ENCODE peak calls at places on chromosomes 2 and 18, in five cellular contexts. Q is A549, W is WTC11, L is GM12878, S is HepG2. M is an unnamed sample.

GRCh38 chr2:176491172-176491904 is 222.1 kb downstream of the MTX2 start:
- DNase-seq in Q (no peak), W (no peak), L (peak), S (no peak), M (peak)

GRCh38 chr2:84474176-84474575 is 15.1 kb upstream of the SUCLG1 start:
- DNase-seq in Q (no peak), W (no peak), L (no peak), S (no peak), M (no peak)

GRCh38 chr2:11416931-11417330 is 49.0 kb downstream of the E2F6 start:
- DNase-seq in Q (no peak), W (no peak), L (no peak), S (no peak), M (no peak)

GRCh38 chr2:179751184-179751809 is 110.1 kb downstream of the ZNF385B start:
- DNase-seq in Q (peak), W (no peak), L (no peak), S (peak), M (no peak)

GRCh38 chr18:42418121-42418520 is 463.1 kb downstream of the PIK3C3 start:
- DNase-seq in Q (no peak), W (no peak), L (no peak), S (no peak), M (no peak)

GRCh38 chr2:42195559-42195958 is 26.4 kb downstream of the EML4 start:
- DNase-seq in Q (peak), W (no peak), L (no peak), S (peak), M (no peak)

GRCh38 chr2:4445821-4446220 is 742.4 kb downstream of the DCDC2C start:
- DNase-seq in Q (no peak), W (no peak), L (no peak), S (no peak), M (peak)

GRCh38 chr18:32095571-32096229 is 4.0 kb downstream of the RNF138 start:
- DNase-seq in Q (no peak), W (no peak), L (no peak), S (peak), M (no peak)

GRCh38 chr2:1588994-1589611 is 155.2 kb downstream of the PXDN start:
- DNase-seq in Q (no peak), W (no peak), L (no peak), S (no peak), M (no peak)

GRCh38 chr2:85250045-85250444 is 77.7 kb downstream of the TGOLN2 start:
- DNase-seq in Q (no peak), W (no peak), L (no peak), S (no peak), M (no peak)

GRCh38 chr2:80560298-80560697 is 255.7 kb upstream of the LRRTM1 start:
- DNase-seq in Q (no peak), W (no peak), L (no peak), S (no peak), M (no peak)

GRCh38 chr18:63788447-63789096 is 13.4 kb downstream of the SERPINB7 start:
- DNase-seq in Q (peak), W (no peak), L (no peak), S (no peak), M (no peak)

GRCh38 chr2:211367711-211368110 is 811.3 kb downstream of the CPS1 start:
- DNase-seq in Q (no peak), W (no peak), L (peak), S (no peak), M (no peak)

GRCh38 chr2:230643576-230644291 is 68.9 kb upstream of the CAB39 start:
- DNase-seq in Q (no peak), W (no peak), L (no peak), S (no peak), M (no peak)

GRCh38 chr2:61530365-61531148 is 7.6 kb downstream of the XPO1 start:
- DNase-seq in Q (no peak), W (no peak), L (no peak), S (no peak), M (no peak)

GRCh38 chr2:24818721-24819167 is 25.5 kb downstream of the CENPO start:
- DNase-seq in Q (no peak), W (no peak), L (no peak), S (no peak), M (no peak)

GRCh38 chr2:16096962-16097361 is 156.6 kb downstream of the MYCN start:
- DNase-seq in Q (no peak), W (no peak), L (no peak), S (peak), M (no peak)

GRCh38 chr2:45029215-45029614 is 20.0 kb upstream of the SIX2 start:
- DNase-seq in Q (no peak), W (no peak), L (no peak), S (no peak), M (no peak)

GRCh38 chr2:202322435-202322834 is 53.7 kb upstream of the BMPR2 start:
- DNase-seq in Q (no peak), W (no peak), L (no peak), S (no peak), M (no peak)

GRCh38 chr2:25672500-25673169 is 742 bp downstream of the DTNB start:
- DNase-seq in Q (peak), W (peak), L (no peak), S (peak), M (no peak)

GRCh38 chr2:120460511-120460910 is 114.6 kb downstream of the INHBB start:
- DNase-seq in Q (no peak), W (no peak), L (no peak), S (no peak), M (no peak)

GRCh38 chr2:180653481-180653880 is 326.9 kb upstream of the UBE2E3 start:
- DNase-seq in Q (no peak), W (no peak), L (no peak), S (no peak), M (no peak)

GRCh38 chr2:8533923-8534322 is 147.9 kb upstream of the ID2 start:
- DNase-seq in Q (no peak), W (no peak), L (no peak), S (no peak), M (no peak)

GRCh38 chr18:60568211-60568610 is 195.6 kb upstream of the MC4R start:
- DNase-seq in Q (no peak), W (no peak), L (no peak), S (no peak), M (no peak)
- TF ChIP-seq ESRRA in Q (no peak), W (no peak), L (no peak), S (no peak), M (no peak)

GRCh38 chr2:151275291-151275690 is 13.6 kb upstream of the RBM43 start:
- DNase-seq in Q (no peak), W (no peak), L (no peak), S (no peak), M (no peak)

GRCh38 chr2:151277011-151277410 is 12.5 kb downstream of the NMI start:
- DNase-seq in Q (no peak), W (no peak), L (no peak), S (no peak), M (no peak)

GRCh38 chr2:151278487-151278886 is 11.0 kb downstream of the NMI start:
- DNase-seq in Q (no peak), W (no peak), L (no peak), S (no peak), M (no peak)

GRCh38 chr2:151282401-151282800 is 7.1 kb downstream of the NMI start:
- DNase-seq in Q (no peak), W (no peak), L (no peak), S (no peak), M (no peak)

GRCh38 chr2:151280276-151280675 is 9.2 kb downstream of the NMI start:
- DNase-seq in Q (no peak), W (no peak), L (no peak), S (no peak), M (no peak)
- TF ChIP-seq ESRRA in Q (no peak), W (no peak), L (no peak), S (no peak), M (no peak)

GRCh38 chr18:59908790-59909189 is 9.0 kb downstream of the PMAIP1 start:
- DNase-seq in Q (no peak), W (no peak), L (no peak), S (no peak), M (no peak)
- TF ChIP-seq ESRRA in Q (no peak), W (no peak), L (no peak), S (no peak), M (no peak)

DNA sequence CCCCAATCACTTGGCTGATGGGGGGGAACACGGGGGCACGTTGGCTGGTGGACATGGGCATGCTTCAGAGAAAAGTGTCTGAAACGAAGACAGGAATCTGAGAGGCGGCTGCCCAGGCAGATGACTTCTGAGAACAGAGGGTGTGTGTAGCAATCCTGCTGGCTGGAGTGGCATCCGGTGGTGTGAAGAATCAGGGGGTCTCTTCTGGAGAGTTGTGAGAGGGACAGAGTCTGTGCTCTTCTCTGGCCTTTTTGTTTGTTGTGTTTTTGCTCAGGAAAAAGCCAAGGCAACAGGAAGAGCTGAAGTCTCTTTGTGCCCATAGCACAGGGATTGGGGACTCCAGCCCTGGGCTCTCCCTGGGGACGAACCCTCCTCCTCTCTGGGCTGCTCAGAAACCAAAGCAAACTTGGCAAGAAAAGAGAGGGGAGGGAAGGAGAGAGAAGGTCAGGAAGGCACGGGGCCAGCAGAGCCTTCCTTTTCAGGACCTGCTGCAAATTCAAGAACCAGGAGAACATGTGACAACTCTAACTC is 97.0 kb upstream of the SMAD2 start:
- DNase-seq in Q (no peak), W (peak), L (no peak), S (no peak), M (no peak)
- TF ChIP-seq ESRRA in Q (no peak), W (no peak), L (no peak), S (no peak), M (no peak)

GRCh38 chr2:149575277-149575676 is 12.3 kb downstream of the MMADHC start:
- DNase-seq in Q (no peak), W (no peak), L (no peak), S (no peak), M (no peak)

GRCh38 chr2:149577269-149577668 is 10.3 kb downstream of the MMADHC start:
- DNase-seq in Q (no peak), W (no peak), L (no peak), S (no peak), M (no peak)

GRCh38 chr2:149575742-149576141 is 11.8 kb downstream of the MMADHC start:
- DNase-seq in Q (no peak), W (no peak), L (no peak), S (no peak), M (no peak)

GRCh38 chr2:149572102-149572953 is 15.2 kb downstream of the MMADHC start:
- DNase-seq in Q (no peak), W (no peak), L (no peak), S (no peak), M (no peak)

DNA sequence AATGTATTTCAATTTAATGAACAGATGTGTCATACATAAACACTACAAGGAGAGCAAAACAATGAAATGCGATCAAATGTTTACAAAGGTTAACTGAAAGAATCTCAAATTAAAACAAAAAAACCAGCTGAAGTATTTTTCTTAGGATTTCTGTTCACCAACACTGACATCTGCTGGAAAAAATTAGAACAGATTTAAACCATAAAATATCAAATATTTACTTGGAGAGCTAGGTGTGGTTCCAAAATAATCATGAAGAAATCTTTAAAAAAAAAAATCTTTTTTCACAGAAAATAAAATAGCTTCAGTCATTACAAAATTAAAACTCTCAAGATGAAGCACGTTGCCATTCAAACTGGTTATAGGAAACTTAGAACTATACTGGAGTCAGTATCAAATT is 13.8 kb downstream of the MMADHC start:
- DNase-seq in Q (no peak), W (no peak), L (no peak), S (no peak), M (no peak)
- TF ChIP-seq ESRRA in Q (no peak), W (no peak), L (no peak), S (no peak), M (no peak)

GRCh38 chr18:55780591-55781071 is 192.6 kb upstream of the TCF4 start:
- DNase-seq in Q (no peak), W (no peak), L (no peak), S (no peak), M (no peak)
- TF ChIP-seq ESRRA in Q (no peak), W (no peak), L (no peak), S (no peak), M (no peak)

GRCh38 chr2:156470975-156471583 is 34.9 kb downstream of the GPD2 start:
- DNase-seq in Q (no peak), W (no peak), L (no peak), S (no peak), M (no peak)

GRCh38 chr2:156471772-156472171 is 35.6 kb downstream of the GPD2 start:
- DNase-seq in Q (no peak), W (no peak), L (no peak), S (no peak), M (no peak)

GRCh38 chr2:156464106-156464505 is 27.9 kb downstream of the GPD2 start:
- DNase-seq in Q (no peak), W (no peak), L (no peak), S (no peak), M (no peak)

GRCh38 chr2:156465573-156465972 is 29.4 kb downstream of the GPD2 start:
- DNase-seq in Q (no peak), W (no peak), L (no peak), S (no peak), M (no peak)

DNA sequence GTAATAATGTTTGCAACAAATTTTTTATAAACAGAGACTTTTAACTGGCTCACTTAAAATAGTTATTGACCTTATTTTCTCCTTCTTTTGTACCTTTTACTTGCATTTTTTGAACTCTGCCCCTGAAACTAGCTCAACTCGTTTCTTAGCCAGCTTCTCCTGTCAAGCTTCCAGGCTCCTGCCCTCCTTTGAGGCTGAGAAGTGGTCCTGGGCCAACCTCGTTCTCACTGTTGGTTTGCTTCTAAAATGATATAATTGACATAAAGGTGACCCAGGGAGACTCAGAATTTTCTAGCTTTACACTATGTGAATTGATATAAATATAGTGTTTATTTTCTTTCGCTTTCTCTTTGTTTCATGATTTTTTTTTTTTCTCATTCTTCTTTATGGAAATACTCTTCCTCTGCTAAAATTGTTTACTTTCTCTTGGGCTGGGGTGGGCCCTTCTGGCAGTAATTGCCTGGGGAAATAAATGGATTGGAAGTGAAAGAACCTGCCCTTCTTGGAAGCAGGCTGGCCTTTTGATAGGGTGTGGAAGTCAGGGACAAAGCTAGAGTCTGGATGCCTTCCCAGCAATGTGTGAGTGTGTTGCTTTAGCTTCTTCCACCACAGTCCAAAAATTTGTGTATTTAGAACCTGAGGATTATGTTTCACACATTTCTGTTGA is 30.7 kb downstream of the GPD2 start:
- DNase-seq in Q (no peak), W (no peak), L (no peak), S (no peak), M (no peak)
- TF ChIP-seq ESRRA in Q (no peak), W (no peak), L (no peak), S (no peak), M (no peak)

DNA sequence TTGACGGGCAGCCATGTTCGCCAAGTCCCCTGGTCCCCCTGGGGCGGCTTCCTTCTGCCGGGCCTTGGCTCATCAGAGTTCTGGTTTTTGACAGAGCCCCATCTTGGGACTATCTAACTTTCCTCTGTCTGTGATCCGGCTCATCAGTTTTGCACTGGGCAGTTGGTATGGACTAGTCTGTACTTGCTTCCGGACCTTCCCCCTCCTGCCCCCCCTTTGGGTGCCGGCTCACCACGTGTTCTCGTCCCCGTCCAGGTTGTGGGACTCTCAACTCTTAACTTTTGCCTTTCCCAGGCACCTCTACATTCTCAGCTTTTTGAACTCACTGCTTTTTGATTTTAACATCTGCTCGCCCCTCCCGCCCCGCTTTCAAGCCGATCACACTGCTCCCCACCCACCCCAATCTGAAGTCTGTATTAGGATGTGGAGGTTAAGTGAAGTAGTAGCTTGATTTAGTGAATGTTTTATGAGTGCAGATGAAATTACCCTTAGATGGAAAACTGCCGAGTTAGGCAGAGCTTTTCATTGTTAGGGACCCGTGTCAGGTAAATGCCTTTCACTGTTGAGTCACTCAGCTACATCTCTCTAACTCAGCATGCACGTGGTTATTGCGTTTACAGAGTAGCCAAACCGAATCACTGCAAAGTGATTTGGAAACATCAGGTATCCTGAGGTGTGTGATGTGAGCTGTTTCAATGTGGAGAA is 874 bp downstream of the WDR43 start:
- DNase-seq in Q (peak), W (peak), L (no peak), S (peak), M (no peak)
- TF ChIP-seq ESRRA in Q (no peak), W (no peak), L (no peak), S (no peak), M (no peak)

M was measured in K562.